ENCODE peak calls at places on chromosomes 11 and 22, in five cellular contexts. D is non-pigmented ciliary epithelial cell, V is H54, J is epithelial cell of prostate, F is lung microvascular endothelial cell. R is an unnamed sample.

GRCh38 chr11:46855167-46855566 is 9.1 kb upstream of the CKAP5 start:
- DNase-seq in F (no peak), V (no peak), J (no peak), D (no peak), R (no peak)

GRCh38 chr11:81496566-81496965 is 1237.1 kb downstream of the FAM181B start:
- DNase-seq in J (no peak), V (no peak), F (no peak), D (no peak), R (no peak)

GRCh38 chr11:95910638-95911368 is 13.1 kb downstream of the MTMR2 start:
- DNase-seq in D (no peak), V (no peak), J (no peak), F (no peak), R (no peak)

GRCh38 chr11:102974552-102975280 is 19.2 kb upstream of the MMP13 start:
- DNase-seq in J (no peak), F (peak; percentile 70), D (peak; percentile 65), V (no peak), R (no peak)

GRCh38 chr11:26331911-26332571 is at the start of gene ANO3:
- DNase-seq in J (no peak), D (peak; percentile 57), V (no peak), F (peak; percentile 50), R (peak; percentile 66)

GRCh38 chr11:57429946-57430345 is 3.0 kb upstream of the SLC43A3 start:
- DNase-seq in F (no peak), V (no peak), D (no peak), J (no peak), R (no peak)

GRCh38 chr22:19723990-19724827 is 870 bp downstream of the GP1BB start:
- DNase-seq in V (no peak), D (no peak), J (no peak), F (peak; percentile 73), R (no peak)

GRCh38 chr11:2300936-2301630 is 635 bp downstream of the C11orf21 start:
- DNase-seq in F (no peak), D (no peak), V (no peak), J (no peak), R (no peak)

GRCh38 chr22:45268167-45268957 is 16.4 kb upstream of the UPK3A start:
- DNase-seq in F (no peak), V (peak; percentile 39), J (no peak), D (no peak), R (peak; percentile 28)

GRCh38 chr11:8309862-8310261 is 46.2 kb upstream of the LMO1 start:
- DNase-seq in F (no peak), V (no peak), D (no peak), J (no peak), R (no peak)

GRCh38 chr22:22928666-22929380 is 41.2 kb downstream of the IGLL5 start:
- DNase-seq in J (no peak), D (no peak), F (peak; percentile 25), V (peak; percentile 19), R (no peak)

GRCh38 chr11:126756416-126756815 is 244.2 kb downstream of the KIRREL3 start:
- DNase-seq in D (no peak), J (no peak), F (no peak), V (no peak), R (no peak)

GRCh38 chr22:49664891-49665290 is 162.8 kb downstream of the BRD1 start:
- DNase-seq in F (no peak), V (no peak), D (no peak), J (no peak), R (no peak)

GRCh38 chr11:119618208-119618909 is 110.6 kb downstream of the NECTIN1 start:
- DNase-seq in V (no peak), F (peak; percentile 85), J (no peak), D (no peak), R (no peak)

GRCh38 chr11:71268706-71269321 is 16.4 kb upstream of the SHANK2 start:
- DNase-seq in V (no peak), D (no peak), J (no peak), F (no peak), R (no peak)

GRCh38 chr11:9808943-9809342 is 145.1 kb downstream of the SWAP70 start:
- DNase-seq in D (no peak), F (no peak), V (no peak), J (no peak), R (no peak)

GRCh38 chr11:92888701-92889100 is 80.8 kb upstream of the MTNR1B start:
- DNase-seq in V (no peak), D (no peak), J (no peak), F (no peak), R (no peak)

GRCh38 chr11:123103326-123103980 is 41.5 kb upstream of the HSPA8 start:
- DNase-seq in V (no peak), J (no peak), D (no peak), F (peak; percentile 69), R (peak; percentile 17)

GRCh38 chr11:30423886-30424285 is 101.0 kb downstream of the ARL14EP start:
- DNase-seq in V (no peak), D (no peak), J (no peak), F (no peak), R (no peak)

R was measured in 8988T.